ENCODE peak calls at places on chromosomes 13 and 19, in six cellular contexts. Q, X, Y, A, D and F are unnamed samples. For H3K9me3 and H3K4me1, the result is how much of the 10 kb centered on the place peaks cover.

GRCh38 chr13:86974251-86974994 is 696.7 kb upstream of the SLITRK5 start:
- DNase-seq in Q (no peak), X (peak), Y (no peak), A (no peak), D (no peak), F (no peak)

GRCh38 chr13:99657848-99658265 is 156.6 kb downstream of the TM9SF2 start:
- DNase-seq in Q (peak), X (no peak), Y (peak), A (no peak), D (no peak), F (peak)

GRCh38 chr13:48653074-48654054 is at the start of gene CYSLTR2:
- DNase-seq in Q (peak), X (no peak), Y (peak), A (no peak), D (no peak), F (peak)

GRCh38 chr19:39199025-39199424 is 2.3 kb downstream of the NCCRP1 start:
- DNase-seq in Q (no peak), X (no peak), Y (no peak), A (no peak), D (no peak), F (no peak)

GRCh38 chr19:31421856-31422255 is 72.6 kb upstream of the TSHZ3 start:
- DNase-seq in Q (no peak), X (no peak), Y (no peak), A (no peak), D (no peak), F (no peak)

GRCh38 chr13:46961719-46962118 is 64.9 kb upstream of the HTR2A start:
- DNase-seq in Q (no peak), X (no peak), Y (no peak), A (no peak), D (no peak), F (no peak)

GRCh38 chr19:45250832-45251451 is at the start of gene MARK4:
- DNase-seq in Q (peak), X (peak), Y (peak), A (no peak), D (peak), F (peak)

GRCh38 chr13:51806571-51806970 is 2.6 kb upstream of the DHRS12 start:
- DNase-seq in Q (no peak), X (no peak), Y (no peak), A (no peak), D (no peak), F (peak)

GRCh38 chr13:37163626-37164365 is 58.3 kb upstream of the CSNK1A1L start:
- DNase-seq in Q (no peak), X (no peak), Y (no peak), A (no peak), D (no peak), F (no peak)

DNA sequence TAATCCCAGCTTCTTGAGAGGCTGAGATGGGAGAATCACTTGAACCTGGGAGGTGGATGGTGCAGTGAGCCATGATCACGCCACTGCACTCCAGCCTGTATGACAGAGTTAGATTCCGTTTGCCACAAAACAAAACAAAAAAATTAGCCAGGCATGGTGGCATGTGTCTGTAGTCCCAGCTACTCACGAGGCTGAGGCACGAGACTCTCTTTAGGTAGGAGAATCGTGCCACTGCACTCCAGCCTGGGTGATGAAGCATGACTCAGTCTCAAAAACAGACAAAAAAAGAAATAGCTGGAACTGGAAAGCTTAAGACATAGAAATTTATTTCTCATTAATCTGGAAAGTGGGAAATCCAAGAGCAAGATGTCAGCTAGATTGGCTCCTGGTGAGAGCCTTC is 20.2 kb upstream of the ZNF808 start:
- DNase-seq in Q (no peak), X (no peak), Y (no peak), A (no peak), D (no peak), F (no peak)
- H3K9me3 ChIP-seq in Q (under half), X (under half), Y (under half), A (under half), D (under half), F (under half)

DNA sequence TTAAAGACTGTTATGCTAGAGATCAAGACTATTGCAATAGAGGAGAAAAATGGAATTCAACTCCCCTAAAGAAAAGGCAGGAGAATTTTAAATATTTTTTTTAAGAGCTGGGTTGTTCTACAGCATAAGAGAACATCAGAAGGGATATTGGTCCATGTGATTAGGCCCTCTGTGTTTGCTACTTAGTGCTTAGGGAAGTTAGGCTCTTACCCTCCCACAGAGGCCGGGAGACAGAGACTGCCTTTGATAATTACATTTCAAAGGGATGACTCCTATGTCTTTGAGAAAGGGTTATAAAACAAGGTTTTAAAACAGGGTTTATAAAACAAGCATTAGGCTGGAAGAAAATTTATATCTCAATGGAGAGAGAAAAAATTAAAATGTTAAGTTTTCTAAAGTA is 1248.1 kb upstream of the PCDH20 start:
- DNase-seq in Q (no peak), X (no peak), Y (no peak), A (no peak), D (no peak), F (no peak)
- H3K4me1 ChIP-seq in Q (under half), X (under half), Y (under half), A (under half), D (under half), F (under half)

DNA sequence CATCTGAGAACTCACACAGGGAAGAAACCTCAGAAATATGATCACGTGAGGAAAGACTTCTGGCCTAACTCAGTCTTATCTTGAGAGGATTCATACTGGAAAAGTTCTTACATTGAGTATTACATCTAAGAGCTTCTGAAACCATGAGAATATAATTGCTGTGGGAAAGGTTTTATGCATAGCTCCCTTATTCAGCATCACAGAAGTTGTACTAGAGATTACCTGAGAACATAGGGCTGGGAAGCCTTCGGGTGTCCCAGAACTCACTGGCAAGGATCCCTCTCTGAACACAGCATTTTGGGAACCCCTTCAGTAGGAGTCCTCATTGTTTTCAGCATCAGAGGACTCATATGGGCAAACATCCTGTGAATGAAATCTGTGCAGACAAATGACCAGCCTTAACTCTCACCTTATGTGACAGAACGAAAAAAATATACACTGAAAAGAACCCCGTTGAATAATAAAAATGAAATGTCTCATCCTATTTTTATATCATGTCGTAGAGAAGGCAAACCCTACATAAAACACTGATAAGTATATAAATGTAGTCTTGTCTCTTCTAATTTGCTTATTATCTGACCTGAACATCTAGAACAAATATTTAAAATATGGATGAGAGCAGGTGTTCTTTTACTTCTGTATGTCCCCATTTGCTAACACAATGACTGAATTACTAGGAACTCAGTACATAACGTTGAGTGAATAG is 14.2 kb downstream of the ZNF274 start:
- DNase-seq in Q (no peak), X (no peak), Y (no peak), A (no peak), D (no peak), F (no peak)
- H3K9me3 ChIP-seq in Q (half or more), X (half or more), Y (half or more), A (half or more), D (half or more), F (under half)

GRCh38 chr13:90201676-90202425 is 1145.6 kb upstream of the MIR17HG start:
- DNase-seq in Q (no peak), X (no peak), Y (no peak), A (no peak), D (no peak), F (no peak)
- H3K4me1 ChIP-seq in Q (under half), X (under half), Y (under half), A (under half), D (under half), F (under half)

GRCh38 chr19:42629191-42629590 is 34.5 kb upstream of the CEACAM8 start:
- DNase-seq in Q (no peak), X (no peak), Y (no peak), A (no peak), D (no peak), F (no peak)

GRCh38 chr19:42626181-42626580 is 31.5 kb upstream of the CEACAM8 start:
- DNase-seq in Q (no peak), X (no peak), Y (no peak), A (no peak), D (no peak), F (no peak)

GRCh38 chr19:42627916-42628315 is 33.2 kb upstream of the CEACAM8 start:
- DNase-seq in Q (no peak), X (no peak), Y (no peak), A (no peak), D (no peak), F (no peak)

GRCh38 chr19:42628411-42629135 is 33.8 kb upstream of the CEACAM8 start:
- DNase-seq in Q (no peak), X (no peak), Y (no peak), A (no peak), D (no peak), F (no peak)
- H3K9me3 ChIP-seq in Q (under half), X (under half), Y (under half), A (under half), D (under half), F (under half)

DNA sequence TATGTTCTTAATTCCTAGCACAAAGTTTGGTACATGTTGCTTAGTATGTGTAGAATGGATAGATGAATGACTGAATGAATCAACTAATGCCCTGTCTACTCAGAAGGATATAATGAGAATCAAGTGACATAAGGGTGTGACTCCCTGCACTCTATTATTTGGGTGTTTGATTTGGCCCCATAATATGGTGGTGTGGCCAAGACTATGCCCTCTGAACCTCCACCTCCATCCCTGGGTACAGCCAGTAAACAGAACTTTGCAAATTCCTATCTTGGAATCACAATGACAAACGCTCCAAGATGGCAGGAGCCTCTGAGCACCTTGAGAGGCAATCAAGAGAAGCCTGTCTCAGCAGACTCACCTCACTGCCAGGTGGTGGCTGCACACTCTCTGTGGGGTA is 74.1 kb upstream of the SERP2 start:
- DNase-seq in Q (no peak), X (no peak), Y (no peak), A (no peak), D (no peak), F (no peak)
- H3K4me1 ChIP-seq in Q (under half), X (under half), Y (under half), A (under half), D (under half), F (under half)

DNA sequence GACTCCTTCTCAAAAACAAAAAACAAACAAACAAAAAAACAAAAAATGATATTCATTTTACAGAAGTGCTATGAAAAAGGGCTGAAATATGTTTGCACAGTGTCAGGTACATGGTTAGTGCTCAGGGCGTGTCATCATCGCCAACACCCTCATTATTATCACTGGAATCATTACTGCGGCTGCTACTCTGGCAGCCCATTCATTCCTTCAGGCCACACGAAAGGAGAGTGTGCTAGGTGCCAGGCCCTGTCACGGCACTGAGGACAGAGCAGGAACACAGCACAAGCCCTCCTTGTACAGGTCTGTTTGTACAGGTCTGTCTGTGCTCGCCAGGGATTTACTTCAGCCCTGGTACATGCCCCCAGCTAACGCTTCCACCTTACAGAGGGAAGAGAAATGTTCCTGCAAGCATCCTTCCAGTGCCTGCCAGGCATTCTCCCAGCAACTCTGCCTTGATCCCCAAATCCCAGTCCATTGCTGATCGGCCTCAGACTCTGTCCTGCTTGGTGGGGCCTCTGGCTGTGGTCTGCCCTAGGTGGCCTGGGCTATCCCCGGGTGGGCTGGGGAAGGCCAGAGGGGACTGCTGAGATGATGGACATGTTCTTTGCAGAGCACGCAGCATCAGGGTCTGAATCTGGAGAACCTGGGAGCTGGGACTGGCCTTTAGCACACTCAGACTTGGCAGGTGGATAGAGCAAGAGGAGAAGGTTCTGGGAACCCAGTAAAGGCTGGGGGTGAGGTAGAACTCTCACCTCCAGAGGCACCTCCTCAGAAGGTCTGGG is 210.7 kb downstream of the URI1 start:
- DNase-seq in Q (no peak), X (no peak), Y (no peak), A (no peak), D (no peak), F (no peak)
- H3K9me3 ChIP-seq in Q (under half), X (under half), Y (under half), A (under half), D (under half), F (under half)

GRCh38 chr13:33934343-33934742 is 116.4 kb downstream of the RFC3 start:
- DNase-seq in Q (no peak), X (no peak), Y (no peak), A (no peak), D (no peak), F (no peak)

GRCh38 chr13:33931397-33931987 is 113.5 kb downstream of the RFC3 start:
- DNase-seq in Q (no peak), X (no peak), Y (no peak), A (no peak), D (no peak), F (peak)

GRCh38 chr13:33934936-33935510 is 117.1 kb downstream of the RFC3 start:
- DNase-seq in Q (no peak), X (no peak), Y (no peak), A (no peak), D (no peak), F (no peak)

GRCh38 chr13:33933810-33934209 is 115.9 kb downstream of the RFC3 start:
- DNase-seq in Q (no peak), X (no peak), Y (no peak), A (no peak), D (no peak), F (no peak)

DNA sequence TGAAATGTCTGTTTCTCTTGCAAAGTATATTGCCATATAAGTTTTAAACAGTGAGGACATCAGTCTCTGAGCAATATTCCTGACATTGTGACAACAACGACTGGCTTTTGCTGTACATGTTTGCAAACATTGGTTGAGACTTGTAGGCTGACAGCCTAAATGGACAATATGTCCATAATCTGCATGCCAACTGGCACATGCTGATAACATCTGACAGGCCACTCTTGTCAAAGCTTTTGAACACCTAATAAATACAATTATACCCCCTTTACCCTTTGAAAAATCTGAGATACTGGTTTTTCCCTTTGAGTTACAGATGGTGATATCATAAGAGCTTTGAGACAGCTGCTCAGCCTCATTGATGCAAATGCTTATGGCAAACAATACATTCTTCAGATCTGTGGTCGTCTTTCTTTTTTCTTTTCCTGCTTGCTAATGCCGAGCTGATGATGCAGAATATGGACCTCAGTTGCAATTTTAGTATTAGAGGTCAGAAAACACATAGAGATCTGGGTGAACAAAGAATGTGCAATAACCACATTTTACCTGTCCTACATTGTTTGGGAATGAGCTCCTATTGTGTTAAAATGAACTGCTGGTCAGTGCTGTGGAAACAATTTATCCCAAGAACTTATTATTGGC is 114.9 kb downstream of the RFC3 start:
- DNase-seq in Q (no peak), X (no peak), Y (no peak), A (no peak), D (no peak), F (no peak)
- H3K4me1 ChIP-seq in Q (under half), X (under half), Y (under half), A (under half), D (under half), F (under half)